ENCODE peak calls at places on chromosomes 11 and 22, in four cellular contexts. D is mammary epithelial cell, C is IMR-90, L is H9. K is an unnamed sample.

GRCh38 chr11:8867856-8868705 is 42.9 kb upstream of the AKIP1 start:
- DNase-seq in D (peak; percentile 46), C (peak; percentile 63), L (no peak), K (no peak)

GRCh38 chr11:134101292-134101691 is 32.4 kb downstream of the JAM3 start:
- DNase-seq in D (no peak), C (peak; percentile 67), L (no peak), K (no peak)

GRCh38 chr11:9896902-9897301 is 233.0 kb downstream of the SWAP70 start:
- DNase-seq in D (no peak), C (no peak), L (no peak), K (no peak)

GRCh38 chr11:46888636-46889035 is 29.7 kb downstream of the LRP4 start:
- DNase-seq in D (no peak), C (no peak), L (no peak), K (no peak)

GRCh38 chr11:6402561-6402981 is 12.3 kb downstream of the SMPD1 start:
- DNase-seq in D (no peak), C (peak; percentile 39), L (no peak), K (no peak)

GRCh38 chr22:33049125-33049729 is 9.0 kb downstream of the SYN3 start:
- DNase-seq in D (peak; percentile 41), C (peak; percentile 67), L (peak; percentile 79), K (peak; percentile 82)

GRCh38 chr11:72295471-72295870 is 51.5 kb upstream of the PHOX2A start:
- DNase-seq in D (no peak), C (no peak), L (no peak), K (no peak)

GRCh38 chr11:283405-284080 is 5.3 kb downstream of the NLRP6 start:
- DNase-seq in D (no peak), C (no peak), L (no peak), K (no peak)

GRCh38 chr11:77407613-77408012 is 66.3 kb downstream of the PAK1 start:
- DNase-seq in D (peak; percentile 82), C (peak; percentile 92), L (no peak), K (no peak)

GRCh38 chr11:57463596-57464342 is 3.4 kb downstream of the RTN4RL2 start:
- DNase-seq in D (no peak), C (no peak), L (no peak), K (peak; percentile 37)

GRCh38 chr11:94183886-94184264 is 55.2 kb downstream of the PANX1 start:
- DNase-seq in D (peak; percentile 48), C (peak; percentile 67), L (peak; percentile 87), K (peak; percentile 73)

GRCh38 chr11:67613313-67613959 is 6.7 kb downstream of the NDUFV1 start:
- DNase-seq in D (no peak), C (no peak), L (peak; percentile 28), K (no peak)

GRCh38 chr11:118151421-118151820 is 1.2 kb downstream of the SCN4B start:
- DNase-seq in D (no peak), C (peak; percentile 4), L (no peak), K (no peak)

GRCh38 chr11:115215694-115216615 is 288.3 kb downstream of the CADM1 start:
- DNase-seq in D (no peak), C (no peak), L (peak; percentile 41), K (peak; percentile 42)

GRCh38 chr11:59172345-59173079 is 580 bp downstream of the DTX4 start:
- DNase-seq in D (peak; percentile 27), C (no peak), L (peak; percentile 66), K (peak; percentile 51)

GRCh38 chr11:46298699-46299424 is 21.4 kb downstream of the CREB3L1 start:
- DNase-seq in D (peak; percentile 68), C (peak; percentile 93), L (no peak), K (no peak)

GRCh38 chr11:93225642-93226041 is 27.9 kb upstream of the SLC36A4 start:
- DNase-seq in D (no peak), C (peak; percentile 16), L (no peak), K (no peak)

GRCh38 chr11:132106336-132106982 is 736.0 kb downstream of the NTM start:
- DNase-seq in D (peak; percentile 23), C (peak; percentile 13), L (no peak), K (no peak)

GRCh38 chr11:129390303-129390816 is 14.7 kb downstream of the BARX2 start:
- DNase-seq in D (no peak), C (no peak), L (no peak), K (no peak)

GRCh38 chr22:50185384-50186087 is at the start of gene TRABD:
- DNase-seq in D (peak; percentile 81), C (peak; percentile 82), L (peak; percentile 91), K (peak; percentile 96)

GRCh38 chr11:65872555-65873279 is at the start of gene EFEMP2:
- DNase-seq in D (no peak), C (no peak), L (no peak), K (peak; percentile 57)

GRCh38 chr11:69140635-69141034 is 15.1 kb upstream of the SMIM38 start:
- DNase-seq in D (peak; percentile 88), C (no peak), L (no peak), K (no peak)
- H3K9me3 ChIP-seq in D (no peaks in the 10 kb centered on the region), C (no peaks in the 10 kb centered on the region), L (no peaks in the 10 kb centered on the region), K (no peaks in the 10 kb centered on the region)

DNA sequence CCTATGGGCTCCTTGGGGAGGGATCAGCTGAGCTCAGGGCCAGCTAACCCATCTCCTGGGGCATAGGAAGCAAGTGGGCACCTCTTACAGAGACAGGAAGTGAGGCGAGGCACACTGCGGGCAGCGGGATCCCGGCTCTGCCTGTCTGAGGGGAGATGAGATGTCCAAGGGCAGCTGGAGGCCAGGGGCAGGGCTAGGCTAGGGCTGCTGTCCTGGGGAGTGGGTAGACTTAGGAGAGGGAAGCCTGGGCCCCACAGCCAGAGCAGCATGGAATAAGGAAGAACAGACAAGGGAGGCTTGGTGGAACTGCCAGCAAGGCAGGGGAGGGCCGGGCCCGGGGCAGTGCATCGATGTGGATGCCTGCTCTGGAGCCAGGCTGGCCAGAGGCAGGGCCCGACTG is 76.3 kb downstream of the MORC2 start:
- DNase-seq in D (no peak), C (no peak), L (no peak), K (no peak)
- H2AFZ ChIP-seq in D (no peak overlapping the region), C (no peak overlapping the region), L (no peak overlapping the region), K (no peak overlapping the region)

GRCh38 chr11:121933694-121934093 is 182.3 kb downstream of the BLID start:
- DNase-seq in D (peak; percentile 24), C (peak; percentile 87), L (no peak), K (no peak)

GRCh38 chr11:121931748-121932352 is 184.2 kb downstream of the BLID start:
- DNase-seq in D (no peak), C (peak; percentile 7), L (no peak), K (no peak)

GRCh38 chr11:121931121-121931520 is 184.9 kb downstream of the BLID start:
- DNase-seq in D (no peak), C (no peak), L (no peak), K (no peak)

GRCh38 chr11:121933294-121933693 is 182.7 kb downstream of the BLID start:
- DNase-seq in D (no peak), C (no peak), L (no peak), K (no peak)

GRCh38 chr11:121932646-121933185 is 183.3 kb downstream of the BLID start:
- DNase-seq in D (peak; percentile 69), C (no peak), L (no peak), K (no peak)
- H3K4me2 ChIP-seq in D (peak overlapping the region; percentile 25), C (no peak overlapping the region), L (no peak overlapping the region), K (no peak overlapping the region)

DNA sequence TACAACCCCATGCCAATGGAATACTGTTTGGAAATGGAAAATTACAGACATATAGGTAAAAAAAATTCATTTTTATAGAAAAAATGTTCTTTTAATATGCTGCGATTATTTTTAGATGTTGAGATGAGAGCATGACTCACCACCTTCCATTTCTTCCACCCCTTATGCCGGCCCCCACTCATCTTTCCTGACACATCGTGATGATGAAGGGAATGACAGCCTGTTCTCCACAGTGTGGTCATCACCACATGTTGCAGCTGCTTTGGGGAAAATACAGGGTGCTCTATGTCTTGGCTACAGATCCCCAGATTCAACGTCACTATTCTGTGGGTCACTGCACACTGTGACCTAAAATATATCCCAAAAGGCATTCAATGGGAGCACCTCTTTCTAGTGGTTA is 916.2 kb downstream of the METTL15 start:
- DNase-seq in D (no peak), C (peak; percentile 46), L (no peak), K (no peak)
- H3K9me3 ChIP-seq in D (peaks cover 6% of the 10 kb centered on the region), C (peaks cover 7% of the 10 kb centered on the region), L (no peaks in the 10 kb centered on the region), K (peaks cover 4% of the 10 kb centered on the region)

DNA sequence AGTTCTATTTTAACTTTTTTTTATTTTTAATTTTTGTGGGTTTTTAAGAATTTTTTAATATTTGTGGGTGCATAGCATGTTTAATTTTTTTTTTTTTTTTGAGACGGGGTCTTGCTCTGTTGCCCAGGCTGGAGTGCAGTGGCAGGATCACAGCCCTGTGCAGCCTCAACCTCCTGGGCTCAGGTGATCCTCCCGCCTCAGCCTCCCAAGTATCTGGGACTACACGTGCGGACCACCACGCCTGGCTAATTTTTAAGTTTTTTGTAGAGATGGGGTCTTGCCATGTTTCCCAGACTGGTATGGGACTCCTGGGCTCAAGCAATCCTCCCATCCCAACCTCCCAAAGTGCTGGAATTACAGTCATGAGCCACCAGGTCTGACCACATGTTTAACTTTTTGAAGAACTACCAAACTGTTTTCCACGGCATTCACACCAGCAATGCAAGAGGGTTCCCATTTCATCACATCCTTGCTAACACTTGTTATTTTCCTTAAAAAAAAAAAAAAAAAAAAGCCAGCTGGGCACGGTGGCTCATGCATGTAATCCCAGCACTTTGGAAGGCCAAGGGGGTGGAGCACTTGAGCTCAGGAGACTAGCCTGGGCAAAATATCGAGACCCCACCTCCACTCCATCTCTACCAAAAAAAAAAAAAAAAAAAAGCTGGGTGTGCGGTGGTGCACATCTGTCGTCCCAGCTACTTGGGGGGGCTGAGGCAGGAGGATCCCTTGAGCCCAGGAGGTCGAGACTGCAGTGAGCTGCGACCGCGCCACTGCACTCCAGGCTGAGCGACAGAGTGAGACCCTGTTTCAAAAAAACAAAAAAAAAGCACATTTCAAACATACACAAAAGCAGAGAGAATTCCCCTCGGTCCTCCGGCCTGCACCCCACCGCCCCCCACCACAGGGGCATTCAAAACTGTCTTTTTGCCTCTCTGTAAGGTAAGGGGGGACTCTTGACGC is 16.7 kb upstream of the TXNRD2 start:
- DNase-seq in D (no peak), C (peak; percentile 73), L (no peak), K (no peak)
- H2AFZ ChIP-seq in D (no peak overlapping the region), C (peak overlapping the region; percentile 80), L (no peak overlapping the region), K (peak overlapping the region; percentile 52)

K was measured in neural progenitor cell.